ENCODE peak calls at places on chromosomes 6 and 20, in seven cellular contexts. H is transverse colon, N is ovary, W is A549, B is Peyer's patch, U is IMR-90, P is HepG2. D is an unnamed sample.

GRCh38 chr6:13355969-13356368 is 27.6 kb upstream of the TBC1D7 start:
- DNase-seq in N (no peak), U (peak; percentile 14), W (no peak), H (no peak), B (no peak), P (no peak), D (no peak)

GRCh38 chr6:161369339-161369738 is 95.5 kb upstream of the AGPAT4 start:
- DNase-seq in W (peak; percentile 15), N (no peak), U (peak; percentile 81), P (no peak), H (peak; percentile 47), B (peak; percentile 82), D (no peak)

GRCh38 chr6:41939091-41939847 is 2.3 kb downstream of the CCND3 start:
- DNase-seq in B (no peak), H (peak; percentile 29), N (peak; percentile 58), U (peak; percentile 43), W (no peak), P (no peak), D (no peak)

GRCh38 chr6:146864885-146865284 is 266.1 kb downstream of the ADGB start:
- DNase-seq in P (no peak), N (no peak), U (no peak), H (no peak), W (no peak), B (no peak), D (no peak)

GRCh38 chr6:152587473-152587872 is 49.7 kb downstream of the SYNE1 start:
- DNase-seq in W (no peak), P (no peak), N (no peak), B (no peak), U (no peak), H (no peak), D (no peak)

GRCh38 chr20:31548823-31549512 is 34.7 kb downstream of the HM13 start:
- DNase-seq in N (no peak), B (no peak), U (no peak), P (no peak), H (no peak), W (no peak), D (no peak)

GRCh38 chr6:170238741-170239565 is 51.9 kb downstream of the DLL1 start:
- DNase-seq in U (no peak), B (no peak), N (peak; percentile 47), P (no peak), H (no peak), W (no peak), D (no peak)

GRCh38 chr20:7993238-7993637 is 26.3 kb downstream of the TMX4 start:
- DNase-seq in U (no peak), P (no peak), B (no peak), N (no peak), H (no peak), W (no peak), D (no peak)

GRCh38 chr6:119348308-119349040 is 1.1 kb downstream of the MAN1A1 start:
- DNase-seq in W (no peak), H (peak; percentile 48), B (peak; percentile 77), P (peak; percentile 80), N (peak; percentile 40), U (peak; percentile 29), D (no peak)

GRCh38 chr6:19317587-19317986 is 519.6 kb upstream of the ID4 start:
- DNase-seq in U (no peak), N (no peak), P (no peak), W (no peak), H (no peak), B (no peak), D (no peak)

GRCh38 chr6:143059616-143060353 is 904 bp upstream of the AIG1 start:
- DNase-seq in P (peak; percentile 97), B (peak; percentile 62), H (peak; percentile 22), N (peak; percentile 28), U (peak; percentile 87), W (no peak), D (no peak)

GRCh38 chr20:45892049-45892816 is 1.1 kb downstream of the CTSA start:
- DNase-seq in U (peak; percentile 41), P (peak; percentile 44), W (peak; percentile 81), H (peak; percentile 40), N (no peak), B (no peak), D (no peak)

GRCh38 chr6:170089937-170090335 is 200.9 kb downstream of the DLL1 start:
- DNase-seq in W (no peak), H (peak; percentile 6), B (peak; percentile 44), U (no peak), N (peak; percentile 8), P (no peak), D (no peak)

GRCh38 chr6:168152306-168152963 is 73.4 kb upstream of the FRMD1 start:
- DNase-seq in U (no peak), W (no peak), B (no peak), P (no peak), N (no peak), H (no peak), D (peak; percentile 58)

GRCh38 chr6:118812972-118813371 is 81.0 kb upstream of the ASF1A start:
- DNase-seq in B (no peak), N (no peak), H (no peak), W (no peak), U (peak; percentile 51), P (no peak), D (no peak)

GRCh38 chr6:54173084-54173483 is 61.8 kb downstream of the MLIP start:
- DNase-seq in P (no peak), N (no peak), U (no peak), B (no peak), W (no peak), H (no peak), D (no peak)

GRCh38 chr6:161117329-161117707 is 125.7 kb downstream of the MAP3K4 start:
- DNase-seq in B (no peak), P (no peak), W (no peak), U (no peak), H (no peak), N (no peak), D (no peak)

GRCh38 chr6:28254340-28254618 is 2.2 kb upstream of the ZKSCAN4 start:
- DNase-seq in H (no peak), B (no peak), N (no peak), W (no peak), U (no peak), P (no peak), D (no peak)

GRCh38 chr6:125154184-125155135 is 887 bp downstream of the TPD52L1 start:
- DNase-seq in U (no peak), B (peak; percentile 46), W (peak; percentile 55), N (peak; percentile 32), P (peak; percentile 7), H (peak; percentile 45), D (no peak)

GRCh38 chr20:56750430-56750829 is 121.3 kb downstream of the TFAP2C start:
- DNase-seq in U (no peak), H (no peak), B (no peak), W (no peak), P (no peak), N (no peak), D (no peak)

GRCh38 chr6:86683132-86683908 is 254.0 kb upstream of the HTR1E start:
- DNase-seq in B (no peak), H (no peak), N (no peak), U (no peak), W (no peak), P (no peak), D (no peak)

DNA sequence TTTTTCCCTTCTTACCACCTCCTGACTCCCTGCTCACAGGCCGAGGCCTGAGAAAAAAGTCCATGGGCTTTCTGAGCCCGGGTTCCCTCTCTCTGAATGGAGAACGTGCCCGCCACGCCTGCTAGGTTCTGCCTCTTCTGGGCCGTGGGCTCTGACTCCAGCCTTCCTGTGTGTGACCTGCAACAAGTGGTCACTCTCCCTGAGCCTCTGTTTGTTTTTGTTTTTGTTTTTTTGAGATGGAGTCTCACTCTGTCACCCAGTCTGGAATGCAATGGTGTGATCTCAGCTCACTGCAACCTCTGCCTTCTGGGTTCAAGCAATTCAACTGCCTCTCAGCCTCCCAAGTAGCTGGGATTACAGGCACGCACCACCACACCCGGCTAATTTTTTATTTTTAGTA is 17.9 kb upstream of the VSTM2L start:
- DNase-seq in P (no peak), W (no peak), B (no peak), N (no peak), H (no peak), U (no peak), D (no peak)
- H3K27ac ChIP-seq in P (no peak overlapping the region), W (no peak overlapping the region), B (no peak overlapping the region), N (no peak overlapping the region), H (no peak overlapping the region), U (no peak overlapping the region), D (no peak overlapping the region)

GRCh38 chr6:99520855-99521556 is 5.8 kb upstream of the USP45 start:
- DNase-seq in W (peak; percentile 71), H (peak; percentile 90), B (peak; percentile 94), P (peak; percentile 74), U (peak; percentile 77), N (peak; percentile 88), D (peak; percentile 89)
- TF ChIP-seq POLR2A in W (peak; percentile 95), H (peak; percentile 86), B (peak; percentile 78), P (peak; percentile 95), U (peak; percentile 84), N (peak; percentile 90), D (no peak)

GRCh38 chr6:29967379-29968010 is 25.2 kb downstream of the HLA-A start:
- DNase-seq in W (no peak), H (peak; percentile 75), B (peak; percentile 82), P (peak; percentile 81), N (no peak), U (no peak), D (no peak)
- TF ChIP-seq CTCF in W (peak; percentile 26), H (peak; percentile 18), B (peak; percentile 33), P (no peak), N (no peak), U (peak; percentile 22), D (no peak)

GRCh38 chr6:5938934-5939333 is 67.8 kb downstream of the NRN1 start:
- DNase-seq in B (no peak), H (no peak), W (no peak), U (no peak), N (no peak), P (no peak), D (no peak)

GRCh38 chr6:5936611-5937010 is 70.1 kb downstream of the NRN1 start:
- DNase-seq in H (no peak), B (no peak), N (no peak), W (no peak), P (no peak), U (no peak), D (no peak)

GRCh38 chr6:5937516-5937915 is 69.2 kb downstream of the NRN1 start:
- DNase-seq in B (no peak), H (no peak), W (no peak), N (no peak), U (no peak), P (no peak), D (no peak)

GRCh38 chr6:5936140-5936539 is 70.6 kb downstream of the NRN1 start:
- DNase-seq in U (no peak), B (no peak), P (no peak), H (no peak), W (no peak), N (no peak), D (no peak)

DNA sequence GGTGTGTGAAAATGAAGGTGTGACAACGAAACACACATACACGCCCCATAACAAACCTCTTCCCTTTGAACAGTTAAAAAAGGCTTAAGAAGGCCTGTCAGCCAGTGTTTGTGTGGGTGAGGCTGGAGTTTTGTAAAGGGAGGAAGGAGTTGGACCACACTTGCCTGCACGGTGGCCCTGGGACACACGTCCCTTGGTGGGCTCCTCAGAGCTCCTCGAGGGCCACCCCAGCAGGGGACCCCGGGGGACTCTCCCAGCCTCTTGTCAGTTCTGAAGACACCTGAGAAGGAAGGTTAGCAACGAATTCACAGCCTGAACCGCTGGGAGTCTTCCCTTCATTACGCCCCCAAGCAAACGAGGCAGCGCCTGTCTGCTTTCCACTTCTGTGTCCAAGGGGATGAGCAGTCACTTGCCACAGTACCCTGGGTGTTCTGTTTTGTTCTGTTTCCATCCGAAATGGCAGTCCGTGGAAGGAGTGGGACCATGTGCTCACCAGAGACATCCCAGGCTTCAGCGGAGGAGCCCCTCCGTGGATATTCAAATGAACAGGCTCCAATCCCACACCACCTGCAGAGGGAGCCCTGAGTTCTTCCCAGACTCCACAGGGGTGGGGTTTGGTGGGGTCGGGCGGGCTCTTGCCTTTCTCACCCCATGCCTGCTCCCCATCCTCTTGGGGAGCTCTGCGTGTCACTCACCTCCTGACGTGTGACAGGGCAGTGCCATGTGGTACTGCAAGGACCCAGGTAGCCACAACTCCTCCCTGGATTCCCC is 68.6 kb downstream of the NRN1 start:
- DNase-seq in U (no peak), N (no peak), W (no peak), H (no peak), B (no peak), P (no peak), D (no peak)
- H3K27ac ChIP-seq in U (no peak overlapping the region), N (no peak overlapping the region), W (no peak overlapping the region), H (no peak overlapping the region), B (no peak overlapping the region), P (no peak overlapping the region), D (no peak overlapping the region)

D was measured in vagina.